ENCODE peak calls at places on chromosomes 5 and 9, in four cellular contexts. G is esophagus squamous epithelium; N is CD8-positive, alpha-beta memory T cell; V is body of pancreas. L is an unnamed sample.

GRCh38 chr5:106877881-106878280 is 792.9 kb downstream of the EFNA5 start:
- DNase-seq in N (no peak), V (no peak), G (no peak), L (no peak)

GRCh38 chr5:133214153-133214820 is 162.5 kb downstream of the HSPA4 start:
- DNase-seq in V (no peak), N (no peak), G (no peak), L (no peak)

GRCh38 chr9:6113819-6114218 is 98.4 kb upstream of the RANBP6 start:
- DNase-seq in N (no peak), G (no peak), V (no peak), L (no peak)

GRCh38 chr9:100027543-100027942 is 71.3 kb downstream of the ERP44 start:
- DNase-seq in N (no peak), V (no peak), G (no peak), L (no peak)

GRCh38 chr9:135818718-135819475 is 88.4 kb downstream of the CAMSAP1 start:
- DNase-seq in G (no peak), V (no peak), N (no peak), L (no peak)

GRCh38 chr5:10902145-10902544 is 141.1 kb upstream of the DAP start:
- DNase-seq in G (no peak), N (no peak), V (no peak), L (no peak)

GRCh38 chr9:94167055-94167346 is 82.7 kb downstream of the PTPDC1 start:
- DNase-seq in G (peak; percentile 67), V (no peak), N (no peak), L (peak; percentile 85)

GRCh38 chr5:172123269-172123692 is 64.7 kb downstream of the STK10 start:
- DNase-seq in V (no peak), G (no peak), N (no peak), L (peak; percentile 56)

GRCh38 chr9:33112099-33112498 is 35.6 kb upstream of the SMU1 start:
- DNase-seq in N (no peak), G (no peak), V (no peak), L (no peak)

GRCh38 chr5:135606431-135606830 is 27.6 kb upstream of the CXCL14 start:
- DNase-seq in V (no peak), G (no peak), N (no peak), L (no peak)

GRCh38 chr5:37272564-37272963 is 23.4 kb upstream of the CPLANE1 start:
- DNase-seq in N (no peak), G (no peak), V (no peak), L (peak; percentile 45)

GRCh38 chr9:34964458-34964857 is 6.4 kb downstream of the PHF24 start:
- DNase-seq in G (no peak), N (no peak), V (no peak), L (no peak)

DNA sequence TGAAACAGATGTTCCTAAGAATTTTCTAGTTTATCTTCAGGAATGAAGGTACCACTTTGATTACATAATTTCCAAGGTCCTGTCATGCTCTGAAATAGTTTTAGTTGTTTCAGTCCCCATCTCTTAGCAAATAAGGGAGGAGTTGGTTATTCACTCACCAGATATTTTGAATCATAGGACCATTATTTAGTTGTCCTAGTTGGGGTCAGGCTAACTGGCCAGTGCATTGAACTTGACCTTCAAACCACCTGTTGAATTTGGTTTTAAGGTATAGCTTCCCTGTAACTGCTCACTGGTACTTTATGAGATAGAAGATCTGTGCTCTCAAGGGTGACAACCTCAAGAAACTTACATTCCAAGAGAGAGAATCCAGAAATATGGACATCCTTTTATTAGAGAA is 53.9 kb upstream of the TNFAIP8 start:
- DNase-seq in V (no peak), G (no peak), N (no peak), L (no peak)
- H3K9me3 ChIP-seq in V (no peaks in the 10 kb centered on the region), G (no peaks in the 10 kb centered on the region), N (no peaks in the 10 kb centered on the region), L (no peaks in the 10 kb centered on the region)

GRCh38 chr5:11992518-11992917 is 88.3 kb upstream of the CTNND2 start:
- DNase-seq in N (no peak), V (no peak), G (no peak), L (no peak)
- H3K9me3 ChIP-seq in N (no peaks in the 10 kb centered on the region), V (no peaks in the 10 kb centered on the region), G (no peaks in the 10 kb centered on the region), L (no peaks in the 10 kb centered on the region)

GRCh38 chr5:108974594-108974993 is 226.9 kb downstream of the FER start:
- DNase-seq in N (no peak), V (no peak), G (no peak), L (peak; percentile 7)
- H3K9me3 ChIP-seq in N (no peaks in the 10 kb centered on the region), V (no peaks in the 10 kb centered on the region), G (no peaks in the 10 kb centered on the region), L (no peaks in the 10 kb centered on the region)

DNA sequence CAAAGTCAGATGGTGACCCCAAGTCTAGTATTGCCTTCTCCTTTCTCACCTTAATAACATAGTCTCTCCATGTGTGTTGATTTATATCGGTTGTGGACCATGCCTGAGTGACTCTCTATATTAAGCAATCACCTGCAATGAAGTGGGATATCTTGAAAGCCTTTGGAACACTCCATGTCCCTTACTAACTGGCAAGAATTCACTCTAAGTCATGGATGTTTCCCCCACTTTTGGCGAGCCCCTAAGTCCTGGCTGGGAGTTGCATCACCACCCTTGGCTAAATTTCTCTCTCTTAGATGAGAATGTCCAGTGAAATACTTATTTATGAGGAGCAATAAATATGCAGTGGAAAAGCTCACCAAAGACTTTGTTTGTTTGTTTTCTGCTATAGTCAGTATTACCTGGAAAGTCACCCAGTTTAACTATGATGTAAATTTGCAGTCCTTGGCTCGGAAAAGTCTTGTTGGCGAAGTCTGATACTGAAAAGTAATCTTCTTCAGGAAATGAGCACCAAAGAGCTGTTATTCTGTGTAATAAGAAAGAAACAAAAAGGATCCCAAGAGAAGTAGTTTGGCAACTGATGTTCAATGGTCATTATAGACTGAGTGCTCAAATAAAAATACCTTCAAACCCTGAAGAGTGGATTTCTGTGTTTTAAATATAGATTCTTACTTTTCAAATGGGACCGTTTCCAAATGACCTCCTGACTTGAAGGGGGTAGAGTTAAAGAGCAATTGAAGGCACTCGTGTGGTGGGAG is 333.8 kb downstream of the DMRT2 start:
- DNase-seq in N (no peak), V (no peak), G (no peak), L (no peak)
- H3K9me3 ChIP-seq in N (no peaks in the 10 kb centered on the region), V (no peaks in the 10 kb centered on the region), G (no peaks in the 10 kb centered on the region), L (no peaks in the 10 kb centered on the region)

GRCh38 chr9:112076814-112077213 is 98.3 kb downstream of the SUSD1 start:
- DNase-seq in G (no peak), N (no peak), V (no peak), L (no peak)
- H3K9me3 ChIP-seq in G (no peaks in the 10 kb centered on the region), N (no peaks in the 10 kb centered on the region), V (no peaks in the 10 kb centered on the region), L (no peaks in the 10 kb centered on the region)

GRCh38 chr5:179120951-179121666 is 60.9 kb downstream of the ZNF354C start:
- DNase-seq in N (no peak), V (no peak), G (no peak), L (no peak)

GRCh38 chr5:179118338-179118737 is 58.2 kb downstream of the ZNF354C start:
- DNase-seq in V (no peak), N (no peak), G (no peak), L (no peak)

GRCh38 chr5:179118756-179119414 is 58.7 kb downstream of the ZNF354C start:
- DNase-seq in V (no peak), N (no peak), G (no peak), L (no peak)

GRCh38 chr5:179120421-179120861 is 60.3 kb downstream of the ZNF354C start:
- DNase-seq in V (no peak), G (no peak), N (no peak), L (no peak)

DNA sequence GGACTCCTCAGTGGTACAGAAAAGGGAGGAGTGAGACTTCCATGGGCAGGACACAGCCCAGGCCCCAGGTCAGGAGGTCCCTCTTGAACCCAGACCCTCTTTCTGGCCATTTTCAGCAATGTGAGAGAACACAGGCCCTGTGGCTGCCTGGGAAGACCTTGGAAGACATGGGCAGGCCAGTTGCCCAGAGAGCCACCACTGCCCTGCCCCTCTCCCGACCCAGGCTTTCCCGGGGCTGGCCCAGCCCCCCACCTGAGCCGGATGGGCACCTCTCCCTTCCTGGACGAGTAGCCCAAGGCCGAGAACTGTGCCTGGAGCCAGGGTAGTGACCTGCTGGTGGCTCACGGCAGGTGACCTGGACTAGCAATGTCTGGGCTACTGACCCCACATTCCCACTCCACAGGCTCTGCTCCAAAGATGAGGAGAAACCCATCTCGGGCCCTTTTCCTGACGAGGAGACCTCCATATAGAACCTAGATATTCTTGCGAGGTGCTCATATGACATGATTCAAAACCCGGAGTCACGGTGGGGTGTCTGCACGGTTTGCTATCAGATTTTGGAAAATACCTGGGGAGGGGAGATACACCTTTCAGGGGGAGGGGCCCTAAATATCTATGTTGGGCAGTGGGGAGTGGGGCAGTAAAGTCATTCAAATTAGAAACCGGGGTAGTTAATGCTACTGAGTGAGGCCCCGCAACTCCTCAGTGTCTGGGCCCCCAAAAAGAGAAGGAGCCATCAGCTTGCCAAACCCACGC is 59.4 kb downstream of the ZNF354C start:
- DNase-seq in V (no peak), G (no peak), N (no peak), L (no peak)
- H3K9me3 ChIP-seq in V (peaks cover 12% of the 10 kb centered on the region), G (no peaks in the 10 kb centered on the region), N (no peaks in the 10 kb centered on the region), L (peaks cover 2% of the 10 kb centered on the region)

L was measured in small intestine.